ENCODE peak calls at places on chromosomes 4 and X, in six cellular contexts. One of them, this sample, is unnamed.

GRCh38 chr4:48093949-48094550 is 40.0 kb downstream of the TXK start:
- DNase-seq in GM06990: no peak
- DNase-seq in tibial artery: no peak
- DNase-seq in nephron progenitor cell: no peak
- DNase-seq in MM.1S: no peak
- DNase-seq in ovary: no peak
- DNase-seq in this sample: no peak

GRCh38 chr4:77010841-77011354 is 61.3 kb downstream of the SEPTIN11 start:
- DNase-seq in MM.1S: no peak
- DNase-seq in GM06990: no peak
- DNase-seq in ovary: no peak
- DNase-seq in nephron progenitor cell: no peak
- DNase-seq in tibial artery: no peak
- DNase-seq in this sample: no peak

GRCh38 chr4:94076498-94076897 is 131.2 kb upstream of the SMARCAD1 start:
- DNase-seq in GM06990: no peak
- DNase-seq in MM.1S: no peak
- DNase-seq in tibial artery: no peak
- DNase-seq in ovary: no peak
- DNase-seq in nephron progenitor cell: no peak
- DNase-seq in this sample: no peak

GRCh38 chrX:45847966-45848365 is 647.3 kb upstream of the DIPK2B start:
- DNase-seq in tibial artery: no peak
- DNase-seq in nephron progenitor cell: no peak
- DNase-seq in MM.1S: no peak
- DNase-seq in GM06990: no peak
- DNase-seq in ovary: no peak
- DNase-seq in this sample: no peak

GRCh38 chr4:152415980-152416379 is 119.9 kb downstream of the FBXW7 start:
- DNase-seq in ovary: no peak
- DNase-seq in nephron progenitor cell: no peak
- DNase-seq in MM.1S: no peak
- DNase-seq in tibial artery: no peak
- DNase-seq in GM06990: no peak
- DNase-seq in this sample: no peak

GRCh38 chr4:158535130-158535614 is 13.5 kb downstream of the RXFP1 start:
- DNase-seq in GM06990: no peak
- DNase-seq in tibial artery: no peak
- DNase-seq in nephron progenitor cell: no peak
- DNase-seq in ovary: no peak
- DNase-seq in MM.1S: peak
- DNase-seq in this sample: no peak

GRCh38 chr4:152591361-152591760 is 55.5 kb upstream of the FBXW7 start:
- DNase-seq in ovary: peak
- DNase-seq in nephron progenitor cell: peak
- DNase-seq in tibial artery: no peak
- DNase-seq in MM.1S: no peak
- DNase-seq in GM06990: peak
- DNase-seq in this sample: peak

GRCh38 chr4:152935138-152935537 is 985 bp upstream of the FHDC1 start:
- DNase-seq in nephron progenitor cell: peak
- DNase-seq in GM06990: no peak
- DNase-seq in MM.1S: peak
- DNase-seq in tibial artery: no peak
- DNase-seq in ovary: no peak
- DNase-seq in this sample: no peak

GRCh38 chr4:121951570-121952110 is at the start of gene TRPC3:
- DNase-seq in MM.1S: no peak
- DNase-seq in ovary: peak
- DNase-seq in tibial artery: no peak
- DNase-seq in nephron progenitor cell: peak
- DNase-seq in GM06990: peak
- DNase-seq in this sample: peak

GRCh38 chrX:45850197-45850774 is 649.6 kb upstream of the DIPK2B start:
- DNase-seq in GM06990: no peak
- DNase-seq in tibial artery: no peak
- DNase-seq in nephron progenitor cell: peak
- DNase-seq in MM.1S: peak
- DNase-seq in ovary: no peak
- DNase-seq in this sample: peak

GRCh38 chr4:176393306-176394013 is 73.7 kb downstream of the SPCS3 start:
- DNase-seq in GM06990: no peak
- DNase-seq in tibial artery: no peak
- DNase-seq in MM.1S: no peak
- DNase-seq in nephron progenitor cell: no peak
- DNase-seq in ovary: no peak
- DNase-seq in this sample: no peak

GRCh38 chr4:112563431-112564200 is 47.6 kb upstream of the NEUROG2 start:
- DNase-seq in tibial artery: no peak
- DNase-seq in GM06990: no peak
- DNase-seq in nephron progenitor cell: no peak
- DNase-seq in ovary: no peak
- DNase-seq in MM.1S: no peak
- DNase-seq in this sample: no peak

GRCh38 chrX:19867411-19867732 is 20.0 kb downstream of the SH3KBP1 start:
- DNase-seq in GM06990: no peak
- DNase-seq in MM.1S: no peak
- DNase-seq in ovary: no peak
- DNase-seq in nephron progenitor cell: no peak
- DNase-seq in tibial artery: no peak
- DNase-seq in this sample: no peak

GRCh38 chrX:21779095-21779494 is 21.2 kb upstream of the SMPX start:
- DNase-seq in nephron progenitor cell: no peak
- DNase-seq in GM06990: no peak
- DNase-seq in ovary: no peak
- DNase-seq in tibial artery: no peak
- DNase-seq in MM.1S: no peak
- DNase-seq in this sample: no peak

GRCh38 chrX:13268874-13269273 is 51.0 kb downstream of the ATXN3L start:
- DNase-seq in nephron progenitor cell: no peak
- DNase-seq in MM.1S: no peak
- DNase-seq in GM06990: no peak
- DNase-seq in tibial artery: no peak
- DNase-seq in ovary: no peak
- DNase-seq in this sample: no peak

GRCh38 chrX:102899940-102900916 is 36.8 kb upstream of the RAB40AL start:
- DNase-seq in ovary: peak
- DNase-seq in GM06990: peak
- DNase-seq in MM.1S: peak
- DNase-seq in nephron progenitor cell: peak
- DNase-seq in tibial artery: peak
- DNase-seq in this sample: peak

GRCh38 chr4:6972911-6973310 is 63.3 kb downstream of the TBC1D14 start:
- DNase-seq in MM.1S: no peak
- DNase-seq in GM06990: no peak
- DNase-seq in tibial artery: no peak
- DNase-seq in ovary: no peak
- DNase-seq in nephron progenitor cell: no peak
- DNase-seq in this sample: no peak

GRCh38 chrX:105608745-105609144 is 213.6 kb upstream of the NRK start:
- DNase-seq in tibial artery: no peak
- DNase-seq in ovary: no peak
- DNase-seq in GM06990: no peak
- DNase-seq in MM.1S: no peak
- DNase-seq in nephron progenitor cell: no peak
- DNase-seq in this sample: no peak

GRCh38 chr4:29734785-29735184 is 985.4 kb upstream of the PCDH7 start:
- DNase-seq in GM06990: no peak
- DNase-seq in MM.1S: no peak
- DNase-seq in tibial artery: no peak
- DNase-seq in ovary: no peak
- DNase-seq in nephron progenitor cell: no peak
- DNase-seq in this sample: no peak

GRCh38 chr4:35105486-35105885 is 1138.8 kb downstream of the ARAP2 start:
- DNase-seq in nephron progenitor cell: no peak
- DNase-seq in MM.1S: no peak
- DNase-seq in ovary: no peak
- DNase-seq in GM06990: no peak
- DNase-seq in tibial artery: no peak
- DNase-seq in this sample: no peak

GRCh38 chr4:70901607-70901983 is 574 bp upstream of the MOB1B start:
- DNase-seq in ovary: no peak
- DNase-seq in nephron progenitor cell: no peak
- DNase-seq in GM06990: no peak
- DNase-seq in MM.1S: peak
- DNase-seq in tibial artery: no peak
- DNase-seq in this sample: no peak

GRCh38 chrX:3268804-3269203 is 77.6 kb downstream of the MXRA5 start:
- DNase-seq in tibial artery: no peak
- DNase-seq in ovary: no peak
- DNase-seq in GM06990: no peak
- DNase-seq in nephron progenitor cell: no peak
- DNase-seq in MM.1S: no peak
- DNase-seq in this sample: no peak

GRCh38 chrX:10648608-10649007 is 28.2 kb upstream of the MID1 start:
- DNase-seq in ovary: no peak
- DNase-seq in tibial artery: no peak
- DNase-seq in nephron progenitor cell: no peak
- DNase-seq in MM.1S: no peak
- DNase-seq in GM06990: no peak
- DNase-seq in this sample: no peak

GRCh38 chr4:110787109-110787508 is 164.2 kb upstream of the PITX2 start:
- DNase-seq in nephron progenitor cell: no peak
- DNase-seq in MM.1S: no peak
- DNase-seq in ovary: no peak
- DNase-seq in tibial artery: no peak
- DNase-seq in GM06990: no peak
- DNase-seq in this sample: no peak

GRCh38 chr4:48131736-48132135 is 2.3 kb downstream of the TXK start:
- DNase-seq in MM.1S: no peak
- DNase-seq in GM06990: no peak
- DNase-seq in tibial artery: no peak
- DNase-seq in nephron progenitor cell: no peak
- DNase-seq in ovary: no peak
- DNase-seq in this sample: no peak

GRCh38 chr4:6001965-6002833 is 16.0 kb downstream of the C4orf50 start:
- DNase-seq in ovary: no peak
- DNase-seq in nephron progenitor cell: no peak
- DNase-seq in tibial artery: no peak
- DNase-seq in MM.1S: no peak
- DNase-seq in GM06990: no peak
- DNase-seq in this sample: no peak

GRCh38 chrX:45445745-45446412 is 245.2 kb upstream of the DIPK2B start:
- DNase-seq in ovary: no peak
- DNase-seq in MM.1S: no peak
- DNase-seq in nephron progenitor cell: no peak
- DNase-seq in tibial artery: no peak
- DNase-seq in GM06990: no peak
- DNase-seq in this sample: no peak

GRCh38 chr4:78155616-78156105 is 98.5 kb downstream of the FRAS1 start:
- DNase-seq in nephron progenitor cell: no peak
- DNase-seq in MM.1S: no peak
- DNase-seq in GM06990: no peak
- DNase-seq in tibial artery: no peak
- DNase-seq in ovary: no peak
- DNase-seq in this sample: no peak

GRCh38 chrX:40096395-40097091 is 1.2 kb downstream of the BCOR start:
- DNase-seq in MM.1S: peak
- DNase-seq in ovary: peak
- DNase-seq in nephron progenitor cell: peak
- DNase-seq in tibial artery: no peak
- DNase-seq in GM06990: peak
- DNase-seq in this sample: peak

GRCh38 chr4:1596393-1596792 is 87.7 kb downstream of the FAM53A start:
- DNase-seq in nephron progenitor cell: no peak
- DNase-seq in tibial artery: no peak
- DNase-seq in MM.1S: no peak
- DNase-seq in GM06990: no peak
- DNase-seq in ovary: no peak
- DNase-seq in this sample: no peak
- TF ChIP-seq CTCF in nephron progenitor cell: no peak
- TF ChIP-seq CTCF in tibial artery: no peak
- TF ChIP-seq CTCF in MM.1S: no peak
- TF ChIP-seq CTCF in GM06990: no peak
- TF ChIP-seq CTCF in ovary: no peak
- TF ChIP-seq CTCF in this sample: no peak

GRCh38 chr4:42282081-42282901 is 115.0 kb upstream of the SHISA3 start:
- DNase-seq in tibial artery: peak
- DNase-seq in GM06990: peak
- DNase-seq in nephron progenitor cell: peak
- DNase-seq in ovary: peak
- DNase-seq in MM.1S: peak
- DNase-seq in this sample: peak

GRCh38 chr4:42280327-42281095 is 116.8 kb upstream of the SHISA3 start:
- DNase-seq in GM06990: no peak
- DNase-seq in MM.1S: peak
- DNase-seq in ovary: no peak
- DNase-seq in tibial artery: no peak
- DNase-seq in nephron progenitor cell: peak
- DNase-seq in this sample: peak

GRCh38 chr4:42281324-42282020 is 115.8 kb upstream of the SHISA3 start:
- DNase-seq in ovary: no peak
- DNase-seq in GM06990: peak
- DNase-seq in tibial artery: no peak
- DNase-seq in MM.1S: peak
- DNase-seq in nephron progenitor cell: no peak
- DNase-seq in this sample: no peak

GRCh38 chr4:42277291-42277690 is 120.0 kb upstream of the SHISA3 start:
- DNase-seq in ovary: no peak
- DNase-seq in tibial artery: no peak
- DNase-seq in MM.1S: no peak
- DNase-seq in nephron progenitor cell: no peak
- DNase-seq in GM06990: no peak
- DNase-seq in this sample: no peak

GRCh38 chr4:42278709-42279324 is 118.5 kb upstream of the SHISA3 start:
- DNase-seq in nephron progenitor cell: no peak
- DNase-seq in tibial artery: no peak
- DNase-seq in ovary: no peak
- DNase-seq in MM.1S: no peak
- DNase-seq in GM06990: no peak
- DNase-seq in this sample: no peak
- TF ChIP-seq CTCF in nephron progenitor cell: no peak
- TF ChIP-seq CTCF in tibial artery: no peak
- TF ChIP-seq CTCF in ovary: no peak
- TF ChIP-seq CTCF in MM.1S: no peak
- TF ChIP-seq CTCF in GM06990: peak
- TF ChIP-seq CTCF in this sample: no peak

DNA sequence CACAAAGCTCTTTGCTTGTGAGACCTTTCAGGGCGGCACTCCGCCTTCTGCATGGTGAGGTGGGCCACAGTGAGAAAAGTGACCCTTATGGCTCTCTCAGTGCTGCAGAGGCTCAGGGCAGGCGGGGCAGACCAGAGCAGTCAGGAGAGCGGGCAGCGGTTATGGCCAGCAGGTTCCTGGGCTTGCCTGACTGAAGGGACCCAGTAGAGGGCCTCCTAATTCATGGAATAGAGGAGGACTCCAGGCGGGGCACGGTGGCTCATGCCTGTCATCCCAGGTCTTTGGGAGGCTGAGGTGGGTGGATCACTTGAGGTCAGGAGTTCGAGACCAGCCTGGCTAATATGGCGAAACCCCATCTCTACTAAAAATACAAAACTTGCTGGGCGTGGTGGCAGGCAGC is 91.4 kb downstream of the CLNK start:
- DNase-seq in nephron progenitor cell: no peak
- DNase-seq in GM06990: no peak
- DNase-seq in tibial artery: no peak
- DNase-seq in MM.1S: no peak
- DNase-seq in ovary: no peak
- DNase-seq in this sample: no peak
- TF ChIP-seq CTCF in nephron progenitor cell: no peak
- TF ChIP-seq CTCF in GM06990: no peak
- TF ChIP-seq CTCF in tibial artery: no peak
- TF ChIP-seq CTCF in MM.1S: no peak
- TF ChIP-seq CTCF in ovary: no peak
- TF ChIP-seq CTCF in this sample: no peak

GRCh38 chr4:8248091-8248490 is 21.5 kb upstream of the HTRA3 start:
- DNase-seq in nephron progenitor cell: no peak
- DNase-seq in MM.1S: no peak
- DNase-seq in ovary: no peak
- DNase-seq in tibial artery: no peak
- DNase-seq in GM06990: no peak
- DNase-seq in this sample: no peak
- TF ChIP-seq CTCF in nephron progenitor cell: no peak
- TF ChIP-seq CTCF in MM.1S: no peak
- TF ChIP-seq CTCF in ovary: no peak
- TF ChIP-seq CTCF in tibial artery: no peak
- TF ChIP-seq CTCF in GM06990: no peak
- TF ChIP-seq CTCF in this sample: no peak

This sample was measured in endothelial cell.